ENCODE peak calls at places on chromosomes 5 and 9, in six cellular contexts. I is GM23248, E is neural progenitor cell, X is PC-3, Y is OCI-LY7, H is HCT116. B is an unnamed sample.

GRCh38 chr9:137313956-137314560 is 12.0 kb upstream of the NRARP start:
- DNase-seq in I (no peak), E (peak), X (no peak), Y (no peak), H (no peak), B (no peak)

GRCh38 chr9:123396007-123396511 is 40.1 kb downstream of the CRB2 start:
- DNase-seq in I (no peak), E (no peak), X (no peak), Y (no peak), H (no peak), B (no peak)

GRCh38 chr9:98374385-98375051 is 119.1 kb upstream of the TBC1D2 start:
- DNase-seq in I (peak), E (no peak), X (peak), Y (no peak), H (no peak), B (peak)

GRCh38 chr9:99056186-99056585 is 48.7 kb upstream of the TGFBR1 start:
- DNase-seq in I (no peak), E (no peak), X (no peak), Y (no peak), H (no peak), B (no peak)

GRCh38 chr5:172280937-172281336 is 2.6 kb downstream of the UBTD2 start:
- DNase-seq in I (peak), E (no peak), X (peak), Y (no peak), H (no peak), B (no peak)

GRCh38 chr9:90842984-90843383 is 41.4 kb downstream of the SYK start:
- DNase-seq in I (no peak), E (no peak), X (no peak), Y (no peak), H (no peak), B (no peak)

GRCh38 chr5:100448250-100448649 is 86.9 kb upstream of the FAM174A start:
- DNase-seq in I (peak), E (no peak), X (peak), Y (no peak), H (no peak), B (no peak)

GRCh38 chr5:144478532-144478931 is 307.9 kb downstream of the KCTD16 start:
- DNase-seq in I (no peak), E (no peak), X (no peak), Y (no peak), H (no peak), B (no peak)

GRCh38 chr5:61471352-61471751 is 139.3 kb downstream of the ZSWIM6 start:
- DNase-seq in I (no peak), E (no peak), X (no peak), Y (no peak), H (no peak), B (no peak)

GRCh38 chr5:41908374-41909079 is 4.4 kb downstream of the RIMOC1 start:
- DNase-seq in I (peak), E (no peak), X (no peak), Y (no peak), H (no peak), B (no peak)

GRCh38 chr9:23821400-23822181 is 4.4 kb downstream of the ELAVL2 start:
- DNase-seq in I (peak), E (peak), X (peak), Y (no peak), H (no peak), B (peak)

GRCh38 chr5:40834391-40834848 is 602 bp downstream of the RPL37 start:
- DNase-seq in I (peak), E (peak), X (no peak), Y (peak), H (no peak), B (no peak)

GRCh38 chr9:123406016-123406415 is 50.0 kb downstream of the CRB2 start:
- DNase-seq in I (no peak), E (no peak), X (no peak), Y (no peak), H (no peak), B (no peak)

GRCh38 chr5:32329395-32329834 is 16.7 kb upstream of the MTMR12 start:
- DNase-seq in I (peak), E (peak), X (peak), Y (peak), H (peak), B (peak)

GRCh38 chr9:4126996-4127395 is 172.9 kb downstream of the GLIS3 start:
- DNase-seq in I (peak), E (no peak), X (no peak), Y (no peak), H (no peak), B (no peak)

GRCh38 chr5:115549154-115549553 is 4.6 kb upstream of the FEM1C start:
- DNase-seq in I (no peak), E (peak), X (peak), Y (peak), H (peak), B (peak)

GRCh38 chr5:115920171-115920725 is 42.0 kb upstream of the LVRN start:
- DNase-seq in I (no peak), E (no peak), X (no peak), Y (no peak), H (no peak), B (no peak)

GRCh38 chr9:86046080-86046636 is 53.2 kb downstream of the GOLM1 start:
- DNase-seq in I (no peak), E (no peak), X (peak), Y (no peak), H (no peak), B (no peak)

GRCh38 chr5:17412760-17413671 is 85.0 kb upstream of the TAF11L2 start:
- DNase-seq in I (no peak), E (peak), X (peak), Y (peak), H (no peak), B (no peak)

GRCh38 chr5:676699-677076 is 16.5 kb downstream of the TPPP start:
- DNase-seq in I (no peak), E (no peak), X (no peak), Y (no peak), H (no peak), B (no peak)

GRCh38 chr5:45694255-45694834 is 1.8 kb downstream of the HCN1 start:
- DNase-seq in I (peak), E (peak), X (peak), Y (no peak), H (no peak), B (peak)

GRCh38 chr9:4837768-4838546 is 45.2 kb downstream of the RCL1 start:
- DNase-seq in I (peak), E (no peak), X (peak), Y (no peak), H (no peak), B (no peak)

GRCh38 chr5:54243483-54244080 is 66.8 kb downstream of the ARL15 start:
- DNase-seq in I (peak), E (peak), X (peak), Y (peak), H (peak), B (peak)

GRCh38 chr9:113012492-113012891 is 500 bp upstream of the ZNF883 start:
- DNase-seq in I (peak), E (no peak), X (no peak), Y (no peak), H (no peak), B (peak)

GRCh38 chr9:74078647-74079046 is 418.5 kb upstream of the RORB start:
- DNase-seq in I (no peak), E (no peak), X (no peak), Y (no peak), H (no peak), B (no peak)

GRCh38 chr5:175743676-175744210 is 85.9 kb downstream of the HRH2 start:
- DNase-seq in I (peak), E (peak), X (peak), Y (no peak), H (no peak), B (peak)

GRCh38 chr5:14560091-14560595 is 21.4 kb upstream of the OTULINL start:
- DNase-seq in I (no peak), E (peak), X (no peak), Y (no peak), H (no peak), B (no peak)

GRCh38 chr5:120304653-120305052 is 159.4 kb upstream of the PRR16 start:
- DNase-seq in I (peak), E (no peak), X (peak), Y (no peak), H (no peak), B (no peak)

GRCh38 chr5:41517909-41518308 is 7.5 kb upstream of the PLCXD3 start:
- DNase-seq in I (peak), E (no peak), X (peak), Y (no peak), H (no peak), B (peak)

GRCh38 chr9:71858812-71859211 is 52.2 kb downstream of the ABHD17B start:
- DNase-seq in I (peak), E (no peak), X (no peak), Y (no peak), H (no peak), B (no peak)

GRCh38 chr5:121863753-121864152 is 12.1 kb downstream of the FTMT start:
- DNase-seq in I (no peak), E (no peak), X (no peak), Y (no peak), H (no peak), B (no peak)

GRCh38 chr5:150503386-150503785 is 4.5 kb upstream of the NDST1 start:
- DNase-seq in I (no peak), E (no peak), X (no peak), Y (no peak), H (no peak), B (no peak)
- H3K27ac ChIP-seq in I (peak), E (no peak), X (no peak), Y (no peak), H (no peak), B (no peak)

GRCh38 chr5:8557728-8558127 is 688.8 kb downstream of the MTRR start:
- DNase-seq in I (no peak), E (no peak), X (peak), Y (no peak), H (no peak), B (no peak)
- TF ChIP-seq EZH2phosphoT487 in I (no peak), E (no peak), X (no peak), Y (no peak), H (no peak), B (no peak)

DNA sequence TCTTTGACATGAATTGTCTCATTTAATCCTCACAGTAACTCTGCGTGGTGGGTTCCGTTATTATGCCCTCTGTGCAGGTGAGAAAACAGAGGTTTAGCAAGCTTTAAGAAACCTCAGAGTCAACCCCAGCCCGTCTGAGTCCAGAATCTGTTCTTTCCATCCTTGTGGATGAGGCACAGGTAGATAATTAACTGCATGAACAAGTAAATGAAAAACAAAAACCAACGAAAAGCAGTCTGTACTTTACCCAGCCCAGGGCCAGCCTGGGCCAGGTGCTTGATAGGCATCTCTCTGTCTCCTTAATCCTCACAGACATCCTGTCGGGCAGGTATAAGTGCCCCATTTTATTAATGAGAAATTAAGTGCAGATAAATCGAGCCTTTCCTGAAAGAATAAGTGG is 25.3 kb upstream of the CXCL14 start:
- DNase-seq in I (no peak), E (no peak), X (no peak), Y (no peak), H (no peak), B (no peak)
- H3K27ac ChIP-seq in I (no peak), E (no peak), X (no peak), Y (no peak), H (no peak), B (no peak)

GRCh38 chr5:59722875-59723274 is 170.7 kb downstream of the PDE4D start:
- DNase-seq in I (peak), E (no peak), X (peak), Y (no peak), H (no peak), B (no peak)
- TF ChIP-seq EZH2phosphoT487 in I (no peak), E (no peak), X (no peak), Y (no peak), H (no peak), B (no peak)

GRCh38 chr5:143106175-143106574 is 297.3 kb downstream of the NR3C1 start:
- DNase-seq in I (peak), E (peak), X (peak), Y (peak), H (no peak), B (peak)

GRCh38 chr5:143105216-143105905 is 298.1 kb downstream of the NR3C1 start:
- DNase-seq in I (no peak), E (no peak), X (no peak), Y (no peak), H (no peak), B (no peak)

GRCh38 chr5:143102414-143102813 is 301.1 kb downstream of the NR3C1 start:
- DNase-seq in I (peak), E (no peak), X (no peak), Y (no peak), H (no peak), B (no peak)

GRCh38 chr5:143101134-143101533 is 302.4 kb downstream of the NR3C1 start:
- DNase-seq in I (no peak), E (no peak), X (no peak), Y (no peak), H (no peak), B (no peak)

DNA sequence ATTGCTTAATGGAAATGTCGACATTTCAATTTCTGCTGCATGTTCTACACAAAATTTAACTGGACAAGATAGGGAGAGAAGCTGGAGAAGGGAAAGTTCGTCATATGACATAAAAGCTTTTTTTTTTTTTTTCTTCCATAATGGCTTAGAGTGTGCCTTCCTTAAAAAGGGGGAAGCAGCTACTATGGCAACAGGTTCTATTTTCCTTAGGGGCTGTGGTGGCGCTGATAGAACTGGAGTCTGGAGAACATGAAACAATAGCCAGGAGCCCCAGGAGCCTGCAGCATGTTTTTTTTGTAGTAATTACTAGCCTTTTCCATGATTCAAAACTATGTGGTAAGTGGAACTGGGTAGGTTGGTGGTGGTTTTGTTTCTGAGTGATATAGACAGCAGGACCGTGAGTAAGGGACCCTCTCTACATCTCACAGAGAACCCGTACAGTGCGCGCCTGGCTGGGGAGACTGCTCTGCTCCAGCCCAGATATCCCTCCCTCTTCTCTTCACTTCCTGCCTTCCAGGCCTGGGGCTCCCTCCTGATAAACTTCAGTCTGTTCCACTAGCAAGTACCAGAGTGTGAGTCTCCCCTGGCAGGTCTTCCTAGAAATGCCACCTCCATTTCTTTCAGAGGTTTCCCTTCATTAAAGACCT is 301.6 kb downstream of the NR3C1 start:
- DNase-seq in I (peak), E (no peak), X (no peak), Y (no peak), H (no peak), B (no peak)
- H3K27ac ChIP-seq in I (peak), E (no peak), X (no peak), Y (no peak), H (no peak), B (no peak)

DNA sequence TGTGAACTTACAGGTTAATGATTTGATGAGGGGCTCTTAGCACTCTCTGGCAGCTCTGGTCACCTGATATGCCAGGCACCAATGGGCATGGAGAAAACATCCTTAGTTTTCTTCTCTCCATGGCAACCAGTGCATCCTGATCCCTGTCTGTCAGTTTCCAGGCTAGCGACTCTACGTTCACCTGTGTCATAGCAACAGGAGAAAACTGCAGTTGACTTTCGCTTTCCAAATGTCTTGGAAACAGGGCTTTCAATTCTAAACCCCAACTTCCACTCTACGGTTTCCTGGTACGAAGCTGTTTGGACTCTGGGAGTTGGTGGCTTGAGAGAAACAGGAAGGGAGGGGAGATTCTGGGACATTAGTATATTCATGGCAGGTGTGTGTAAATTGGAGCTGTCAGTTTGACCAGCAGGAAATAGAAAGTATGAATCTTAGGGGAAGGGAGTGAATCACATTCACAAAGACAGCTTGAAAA is 74.4 kb downstream of the SLC28A3 start:
- DNase-seq in I (no peak), E (peak), X (no peak), Y (no peak), H (no peak), B (peak)
- TF ChIP-seq EZH2phosphoT487 in I (no peak), E (no peak), X (no peak), Y (no peak), H (no peak), B (no peak)

GRCh38 chr5:154967419-154968024 is 26.6 kb downstream of the MRPL22 start:
- DNase-seq in I (peak), E (peak), X (peak), Y (peak), H (no peak), B (peak)

GRCh38 chr5:154966081-154966841 is 25.4 kb downstream of the MRPL22 start:
- DNase-seq in I (no peak), E (no peak), X (no peak), Y (no peak), H (no peak), B (no peak)

GRCh38 chr5:154956712-154957111 is 15.8 kb downstream of the MRPL22 start:
- DNase-seq in I (no peak), E (no peak), X (no peak), Y (no peak), H (no peak), B (no peak)

GRCh38 chr5:154962494-154962893 is 21.6 kb downstream of the MRPL22 start:
- DNase-seq in I (peak), E (no peak), X (peak), Y (no peak), H (no peak), B (no peak)
- H3K27ac ChIP-seq in I (no peak), E (no peak), X (peak), Y (no peak), H (no peak), B (no peak)

GRCh38 chr5:179912386-179912785 is 4.7 kb upstream of the TBC1D9B start:
- DNase-seq in I (no peak), E (no peak), X (no peak), Y (no peak), H (no peak), B (no peak)

GRCh38 chr5:179913461-179913860 is 5.8 kb upstream of the TBC1D9B start:
- DNase-seq in I (no peak), E (no peak), X (no peak), Y (no peak), H (no peak), B (no peak)

GRCh38 chr5:179912951-179913350 is 5.3 kb upstream of the TBC1D9B start:
- DNase-seq in I (no peak), E (no peak), X (no peak), Y (no peak), H (no peak), B (no peak)

GRCh38 chr5:179915406-179915935 is 7.8 kb upstream of the TBC1D9B start:
- DNase-seq in I (no peak), E (no peak), X (no peak), Y (no peak), H (no peak), B (no peak)

GRCh38 chr5:179914032-179914755 is 6.5 kb upstream of the TBC1D9B start:
- DNase-seq in I (peak), E (no peak), X (peak), Y (peak), H (no peak), B (peak)
- TF ChIP-seq EZH2phosphoT487 in I (no peak), E (no peak), X (no peak), Y (no peak), H (no peak), B (no peak)

GRCh38 chr9:22446950-22447606 is 454 bp downstream of the DMRTA1 start:
- DNase-seq in I (peak), E (peak), X (peak), Y (no peak), H (no peak), B (peak)
- H3K27ac ChIP-seq in I (no peak), E (no peak), X (peak), Y (no peak), H (no peak), B (no peak)